ENCODE peak calls at places on chromosomes 7 and 10, in four cellular contexts. One of them, this sample, is unnamed.

GRCh38 chr7:99422625-99423024 is 13.9 kb downstream of the BUD31 start:
- DNase-seq in endodermal cell: no peak
- DNase-seq in K562: no peak
- DNase-seq in right atrium auricular region: no peak
- DNase-seq in this sample: no peak

GRCh38 chr10:110843031-110843430 is 28.7 kb upstream of the PDCD4 start:
- DNase-seq in endodermal cell: no peak
- DNase-seq in K562: no peak
- DNase-seq in right atrium auricular region: no peak
- DNase-seq in this sample: no peak

GRCh38 chr7:132300599-132300998 is 275.7 kb downstream of the PLXNA4 start:
- DNase-seq in endodermal cell: no peak
- DNase-seq in K562: no peak
- DNase-seq in right atrium auricular region: no peak
- DNase-seq in this sample: no peak

GRCh38 chr7:151137076-151137611 is 30.4 kb downstream of the GBX1 start:
- DNase-seq in endodermal cell: peak; percentile 80
- DNase-seq in K562: no peak
- DNase-seq in right atrium auricular region: no peak
- DNase-seq in this sample: no peak

GRCh38 chr7:91140982-91141381 is 123.3 kb upstream of the FZD1 start:
- DNase-seq in endodermal cell: no peak
- DNase-seq in K562: no peak
- DNase-seq in right atrium auricular region: no peak
- DNase-seq in this sample: no peak

GRCh38 chr7:103048833-103049232 is 25.8 kb downstream of the FBXL13 start:
- DNase-seq in endodermal cell: no peak
- DNase-seq in K562: no peak
- DNase-seq in right atrium auricular region: no peak
- DNase-seq in this sample: no peak

GRCh38 chr10:44193567-44194220 is 191.2 kb downstream of the CXCL12 start:
- DNase-seq in endodermal cell: no peak
- DNase-seq in K562: no peak
- DNase-seq in right atrium auricular region: no peak
- DNase-seq in this sample: peak; percentile 78

GRCh38 chr10:69479737-69480412 is 28.6 kb downstream of the TSPAN15 start:
- DNase-seq in endodermal cell: no peak
- DNase-seq in K562: no peak
- DNase-seq in right atrium auricular region: no peak
- DNase-seq in this sample: no peak

GRCh38 chr10:560314-560992 is 129.0 kb downstream of the DIP2C start:
- DNase-seq in endodermal cell: no peak
- DNase-seq in K562: no peak
- DNase-seq in right atrium auricular region: no peak
- DNase-seq in this sample: no peak

GRCh38 chr10:100759331-100759730 is 13.9 kb downstream of the PAX2 start:
- DNase-seq in endodermal cell: peak; percentile 79
- DNase-seq in K562: no peak
- DNase-seq in right atrium auricular region: no peak
- DNase-seq in this sample: no peak

GRCh38 chr7:17357952-17358351 is 59.5 kb downstream of the AHR start:
- DNase-seq in endodermal cell: no peak
- DNase-seq in K562: no peak
- DNase-seq in right atrium auricular region: no peak
- DNase-seq in this sample: no peak

GRCh38 chr7:30330134-30331111 is 46.0 kb downstream of the ZNRF2 start:
- DNase-seq in endodermal cell: no peak
- DNase-seq in K562: no peak
- DNase-seq in right atrium auricular region: no peak
- DNase-seq in this sample: no peak

GRCh38 chr7:77540402-77540822 is 3.3 kb downstream of the PTPN12 start:
- DNase-seq in endodermal cell: no peak
- DNase-seq in K562: no peak
- DNase-seq in right atrium auricular region: no peak
- DNase-seq in this sample: no peak
- TF ChIP-seq CTCF in endodermal cell: no peak
- TF ChIP-seq CTCF in K562: no peak
- TF ChIP-seq CTCF in right atrium auricular region: no peak
- TF ChIP-seq CTCF in this sample: no peak

GRCh38 chr7:67786021-67786420 is 789.4 kb downstream of the TYW1 start:
- DNase-seq in endodermal cell: no peak
- DNase-seq in K562: no peak
- DNase-seq in right atrium auricular region: no peak
- DNase-seq in this sample: no peak

GRCh38 chr7:67791918-67792317 is 795.3 kb downstream of the TYW1 start:
- DNase-seq in endodermal cell: no peak
- DNase-seq in K562: no peak
- DNase-seq in right atrium auricular region: no peak
- DNase-seq in this sample: no peak

GRCh38 chr7:67794544-67794943 is 797.9 kb downstream of the TYW1 start:
- DNase-seq in endodermal cell: no peak
- DNase-seq in K562: no peak
- DNase-seq in right atrium auricular region: no peak
- DNase-seq in this sample: no peak

GRCh38 chr7:67788689-67789088 is 792.1 kb downstream of the TYW1 start:
- DNase-seq in endodermal cell: peak; percentile 61
- DNase-seq in K562: peak; percentile 28
- DNase-seq in right atrium auricular region: no peak
- DNase-seq in this sample: no peak
- TF ChIP-seq CTCF in endodermal cell: peak; percentile 88
- TF ChIP-seq CTCF in K562: peak; percentile 55
- TF ChIP-seq CTCF in right atrium auricular region: no peak
- TF ChIP-seq CTCF in this sample: peak; percentile 25

DNA sequence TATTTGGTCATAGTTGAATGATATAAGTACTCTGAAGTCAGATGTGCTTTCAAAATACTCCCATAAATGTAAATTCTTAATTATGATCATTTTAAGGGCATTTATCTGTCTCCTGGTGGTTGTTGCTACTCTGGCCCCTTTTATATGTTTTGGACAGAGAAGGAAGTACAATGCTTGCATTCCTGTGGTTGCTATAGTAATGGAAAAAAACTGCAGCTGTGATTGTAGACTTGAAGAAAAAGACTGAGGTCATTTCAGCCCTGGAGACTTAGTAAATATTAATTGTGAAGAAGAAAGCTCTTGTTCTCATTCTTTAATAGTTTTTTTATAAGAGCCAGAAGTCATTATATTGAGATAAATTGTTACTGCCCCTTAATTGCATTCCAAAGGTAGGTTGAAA is 70.2 kb upstream of the FERD3L start:
- DNase-seq in endodermal cell: no peak
- DNase-seq in K562: no peak
- DNase-seq in right atrium auricular region: no peak
- DNase-seq in this sample: no peak
- TF ChIP-seq CTCF in endodermal cell: no peak
- TF ChIP-seq CTCF in K562: no peak
- TF ChIP-seq CTCF in right atrium auricular region: no peak
- TF ChIP-seq CTCF in this sample: peak; percentile 17

GRCh38 chr10:101840741-101841453 is 2.7 kb downstream of the KCNIP2 start:
- DNase-seq in endodermal cell: peak; percentile 97
- DNase-seq in K562: peak; percentile 69
- DNase-seq in right atrium auricular region: peak; percentile 81
- DNase-seq in this sample: peak; percentile 94

GRCh38 chr10:101839421-101840063 is 4.1 kb downstream of the KCNIP2 start:
- DNase-seq in endodermal cell: peak; percentile 83
- DNase-seq in K562: peak; percentile 83
- DNase-seq in right atrium auricular region: no peak
- DNase-seq in this sample: no peak

GRCh38 chr10:101843032-101843991 is at the start of gene KCNIP2:
- DNase-seq in endodermal cell: peak; percentile 94
- DNase-seq in K562: peak; percentile 1
- DNase-seq in right atrium auricular region: no peak
- DNase-seq in this sample: no peak

GRCh38 chr10:101840102-101840684 is 3.4 kb downstream of the KCNIP2 start:
- DNase-seq in endodermal cell: peak; percentile 69
- DNase-seq in K562: peak; percentile 19
- DNase-seq in right atrium auricular region: no peak
- DNase-seq in this sample: no peak

GRCh38 chr10:101841826-101842225 is 1.8 kb downstream of the KCNIP2 start:
- DNase-seq in endodermal cell: no peak
- DNase-seq in K562: peak; percentile 2
- DNase-seq in right atrium auricular region: no peak
- DNase-seq in this sample: no peak
- TF ChIP-seq CTCF in endodermal cell: no peak
- TF ChIP-seq CTCF in K562: no peak
- TF ChIP-seq CTCF in right atrium auricular region: no peak
- TF ChIP-seq CTCF in this sample: no peak

DNA sequence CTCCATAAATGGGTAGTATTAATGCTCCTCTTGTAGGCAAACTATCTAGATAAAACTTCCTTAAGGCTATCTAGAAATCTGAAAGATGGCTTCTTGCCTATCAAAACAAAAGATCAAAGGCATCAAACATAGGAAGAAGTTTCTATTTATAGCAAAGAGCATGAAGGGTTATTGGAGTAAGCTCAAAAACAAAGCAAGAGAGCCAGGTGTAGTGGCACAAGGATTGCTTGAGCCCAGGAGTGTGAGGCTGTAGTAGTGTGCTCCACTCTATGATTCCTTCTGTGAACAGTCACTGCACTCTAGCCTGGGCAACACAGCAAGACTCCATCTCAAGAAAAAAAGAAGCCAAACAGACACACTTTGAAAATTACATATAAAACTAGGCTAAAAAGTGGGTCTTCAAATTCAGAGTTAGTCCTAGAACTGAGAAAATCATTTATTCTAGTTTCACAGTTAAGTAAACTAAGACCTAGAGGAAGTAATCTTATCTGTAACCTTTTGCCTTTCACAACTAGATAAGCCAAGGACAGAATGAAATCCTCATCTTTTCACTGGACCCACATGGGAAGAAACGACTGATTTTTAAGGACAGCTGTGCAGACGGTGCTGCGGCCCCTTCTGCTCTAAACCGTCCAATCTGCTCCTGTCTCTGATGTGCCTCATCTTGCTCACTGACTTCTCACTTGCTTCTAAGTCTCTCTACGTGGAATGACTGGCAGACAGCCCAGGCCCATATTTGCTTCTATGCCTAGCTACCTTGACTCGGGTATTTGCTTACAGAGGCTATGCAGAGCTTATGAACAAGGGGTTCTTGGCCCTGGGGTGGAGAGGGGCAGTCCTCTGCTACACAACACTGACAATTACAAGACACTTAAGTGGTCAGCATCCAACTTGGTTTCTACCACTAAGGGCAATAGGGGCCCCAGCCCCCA is 50.0 kb downstream of the ESYT2 start:
- DNase-seq in endodermal cell: no peak
- DNase-seq in K562: no peak
- DNase-seq in right atrium auricular region: no peak
- DNase-seq in this sample: no peak
- TF ChIP-seq CTCF in endodermal cell: no peak
- TF ChIP-seq CTCF in K562: no peak
- TF ChIP-seq CTCF in right atrium auricular region: no peak
- TF ChIP-seq CTCF in this sample: no peak

DNA sequence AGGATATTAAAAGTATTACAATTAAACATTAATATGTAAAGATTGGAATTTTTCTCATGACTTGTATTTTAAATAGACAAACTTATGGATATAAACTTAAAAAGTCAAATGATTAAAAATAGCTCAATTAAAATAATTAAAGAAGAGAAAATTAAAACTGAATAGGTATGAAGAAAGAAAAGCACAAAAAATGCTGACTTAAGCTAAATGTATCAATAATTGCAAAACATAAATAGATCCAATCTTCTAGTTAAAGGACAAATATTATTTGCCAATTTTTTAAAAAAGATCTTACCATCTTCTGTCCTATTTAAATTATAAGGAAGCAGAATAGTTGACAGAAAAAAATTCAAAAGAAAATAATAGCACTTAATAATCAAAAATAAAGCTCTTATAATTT is 646.3 kb upstream of the ANKRD30A start:
- DNase-seq in endodermal cell: no peak
- DNase-seq in K562: no peak
- DNase-seq in right atrium auricular region: no peak
- DNase-seq in this sample: no peak
- TF ChIP-seq CTCF in endodermal cell: no peak
- TF ChIP-seq CTCF in K562: no peak
- TF ChIP-seq CTCF in right atrium auricular region: no peak
- TF ChIP-seq CTCF in this sample: no peak

GRCh38 chr10:115948415-115948814 is 324.6 kb downstream of the GFRA1 start:
- DNase-seq in endodermal cell: no peak
- DNase-seq in K562: no peak
- DNase-seq in right atrium auricular region: no peak
- DNase-seq in this sample: no peak
- TF ChIP-seq CTCF in endodermal cell: peak; percentile 80
- TF ChIP-seq CTCF in K562: no peak
- TF ChIP-seq CTCF in right atrium auricular region: no peak
- TF ChIP-seq CTCF in this sample: peak; percentile 55

GRCh38 chr7:28086198-28086597 is 94.4 kb downstream of the JAZF1 start:
- DNase-seq in endodermal cell: no peak
- DNase-seq in K562: no peak
- DNase-seq in right atrium auricular region: no peak
- DNase-seq in this sample: no peak

GRCh38 chr7:28082071-28082470 is 98.5 kb downstream of the JAZF1 start:
- DNase-seq in endodermal cell: no peak
- DNase-seq in K562: no peak
- DNase-seq in right atrium auricular region: no peak
- DNase-seq in this sample: no peak

GRCh38 chr7:28081016-28081415 is 99.6 kb downstream of the JAZF1 start:
- DNase-seq in endodermal cell: no peak
- DNase-seq in K562: no peak
- DNase-seq in right atrium auricular region: no peak
- DNase-seq in this sample: no peak

GRCh38 chr7:28083159-28083997 is 97.2 kb downstream of the JAZF1 start:
- DNase-seq in endodermal cell: no peak
- DNase-seq in K562: no peak
- DNase-seq in right atrium auricular region: peak; percentile 79
- DNase-seq in this sample: no peak

DNA sequence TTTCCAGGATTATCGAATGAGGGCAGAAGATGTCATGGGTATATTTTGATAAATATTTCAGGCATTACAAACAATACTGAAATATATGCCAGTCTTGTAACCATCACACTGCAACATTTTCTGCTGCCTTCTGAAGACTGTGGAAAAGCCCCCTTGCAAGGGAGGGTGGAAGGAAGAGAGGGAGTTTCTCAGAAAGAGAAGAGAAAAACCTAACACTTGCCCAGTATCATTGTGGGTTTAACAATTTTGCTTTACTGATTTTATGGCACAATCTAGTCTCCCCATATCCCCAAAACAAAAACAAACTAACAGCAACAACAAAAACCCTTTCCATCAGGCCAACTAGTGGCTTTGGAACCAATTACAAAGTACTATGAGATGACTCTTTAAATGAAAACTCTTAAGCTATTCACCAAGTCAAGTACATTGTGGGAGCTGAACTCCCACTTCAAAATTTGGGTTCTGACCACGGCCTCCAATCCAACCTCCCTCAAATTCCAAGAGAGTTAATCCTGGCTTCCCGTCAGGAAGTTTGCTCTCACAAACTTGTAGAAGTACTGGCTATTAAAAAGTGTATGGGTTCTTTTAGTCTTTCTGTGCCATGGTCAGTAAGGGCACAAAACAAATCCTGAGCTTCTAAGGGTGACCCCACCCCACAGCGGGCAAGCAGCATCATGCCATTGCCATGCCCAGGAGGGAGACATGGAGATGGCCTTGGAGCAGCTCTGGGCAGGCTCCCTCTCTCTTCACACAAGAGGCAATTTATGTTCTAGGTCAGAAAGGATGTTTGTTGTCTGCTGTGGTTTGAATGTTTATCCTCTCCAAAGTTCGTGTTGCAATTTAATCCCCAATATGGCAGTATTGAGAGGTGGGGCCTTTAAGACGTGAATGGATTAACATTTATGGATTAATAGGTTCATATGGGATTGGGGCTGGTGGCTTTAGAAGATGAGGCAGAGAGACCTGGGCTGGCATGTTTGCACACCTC is 96.3 kb downstream of the JAZF1 start:
- DNase-seq in endodermal cell: no peak
- DNase-seq in K562: no peak
- DNase-seq in right atrium auricular region: no peak
- DNase-seq in this sample: no peak
- TF ChIP-seq CTCF in endodermal cell: no peak
- TF ChIP-seq CTCF in K562: no peak
- TF ChIP-seq CTCF in right atrium auricular region: no peak
- TF ChIP-seq CTCF in this sample: no peak

This sample was measured in osteocyte.